ENCODE peak calls at places on chromosomes 7 and 10, in four cellular contexts. One of them, this sample, is unnamed.

GRCh38 chr7:151813997-151814396 is 62.9 kb downstream of the PRKAG2 start:
- DNase-seq in psoas muscle: no peak
- DNase-seq in Calu3: no peak
- DNase-seq in mucosa of descending colon: no peak
- DNase-seq in this sample: no peak

GRCh38 chr10:51789118-51789517 is 89.7 kb upstream of the CSTF2T start:
- DNase-seq in Calu3: no peak
- DNase-seq in psoas muscle: no peak
- DNase-seq in mucosa of descending colon: no peak
- DNase-seq in this sample: no peak

GRCh38 chr10:72107325-72108003 is 19.1 kb upstream of the SPOCK2 start:
- DNase-seq in Calu3: peak
- DNase-seq in mucosa of descending colon: no peak
- DNase-seq in psoas muscle: no peak
- DNase-seq in this sample: no peak

GRCh38 chr10:60222060-60222459 is 167.6 kb downstream of the ANK3 start:
- DNase-seq in psoas muscle: no peak
- DNase-seq in mucosa of descending colon: no peak
- DNase-seq in Calu3: no peak
- DNase-seq in this sample: no peak

GRCh38 chr10:103192451-103193106 is 493 bp downstream of the NT5C2 start:
- DNase-seq in Calu3: peak
- DNase-seq in psoas muscle: peak
- DNase-seq in mucosa of descending colon: peak
- DNase-seq in this sample: no peak

GRCh38 chr7:27187158-27187701 is 2.2 kb upstream of the HOXA11 start:
- DNase-seq in Calu3: no peak
- DNase-seq in psoas muscle: no peak
- DNase-seq in mucosa of descending colon: no peak
- DNase-seq in this sample: no peak

GRCh38 chr7:25296086-25296485 is 67.8 kb upstream of the NPVF start:
- DNase-seq in Calu3: no peak
- DNase-seq in psoas muscle: no peak
- DNase-seq in mucosa of descending colon: no peak
- DNase-seq in this sample: no peak

GRCh38 chr10:71735709-71736569 is 16.4 kb upstream of the C10orf105 start:
- DNase-seq in mucosa of descending colon: peak
- DNase-seq in psoas muscle: no peak
- DNase-seq in Calu3: no peak
- DNase-seq in this sample: no peak

GRCh38 chr10:26554246-26554645 is 116.1 kb downstream of the APBB1IP start:
- DNase-seq in psoas muscle: no peak
- DNase-seq in mucosa of descending colon: no peak
- DNase-seq in Calu3: no peak
- DNase-seq in this sample: no peak

GRCh38 chr10:26555719-26556368 is 117.7 kb downstream of the APBB1IP start:
- DNase-seq in Calu3: peak
- DNase-seq in psoas muscle: peak
- DNase-seq in mucosa of descending colon: no peak
- DNase-seq in this sample: peak

GRCh38 chr10:26550774-26551526 is 112.8 kb downstream of the APBB1IP start:
- DNase-seq in mucosa of descending colon: no peak
- DNase-seq in psoas muscle: no peak
- DNase-seq in Calu3: peak
- DNase-seq in this sample: no peak
- TF ChIP-seq CTCF in mucosa of descending colon: no peak
- TF ChIP-seq CTCF in psoas muscle: no peak
- TF ChIP-seq CTCF in Calu3: no peak
- TF ChIP-seq CTCF in this sample: peak

DNA sequence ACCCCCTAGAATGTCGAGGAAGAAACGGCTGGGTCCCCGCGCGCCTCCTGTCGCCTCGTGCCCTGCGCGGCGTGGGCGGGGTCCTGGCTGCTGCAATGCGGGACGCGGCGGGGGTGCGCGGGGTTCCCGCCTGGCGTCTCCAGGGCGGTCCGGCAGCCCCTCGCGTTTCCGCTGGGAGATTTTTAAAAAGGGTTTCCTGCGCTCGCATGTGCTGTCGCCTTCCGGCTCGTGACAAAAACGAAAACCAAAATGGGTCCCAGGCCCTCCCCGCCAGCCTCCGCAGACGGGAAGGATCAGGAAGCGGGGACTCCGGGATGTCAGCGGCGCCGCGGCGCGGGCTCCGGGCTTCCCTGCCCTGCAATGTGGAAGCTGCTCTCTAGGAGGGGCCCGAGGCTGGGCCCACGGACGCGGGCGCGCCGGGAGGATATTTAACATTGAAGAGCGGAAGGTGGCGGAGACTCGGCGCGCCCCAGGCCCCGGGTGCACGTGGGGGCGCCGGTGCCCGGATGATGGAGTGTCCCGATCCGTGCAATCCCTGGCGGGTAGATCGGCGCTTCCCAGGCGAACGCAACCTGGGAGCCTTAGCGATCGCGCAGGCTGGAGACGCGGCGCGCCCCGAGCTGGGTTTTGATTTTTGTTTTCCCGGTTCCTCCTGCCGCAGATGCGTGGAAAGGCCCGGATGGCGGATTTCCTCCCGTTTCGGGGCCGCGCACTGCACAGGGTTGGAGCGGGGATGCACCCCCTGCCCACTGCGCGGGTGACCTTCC is 1.0 kb downstream of the PFKP start:
- DNase-seq in mucosa of descending colon: peak
- DNase-seq in psoas muscle: peak
- DNase-seq in Calu3: peak
- DNase-seq in this sample: no peak
- TF ChIP-seq CTCF in mucosa of descending colon: no peak
- TF ChIP-seq CTCF in psoas muscle: peak
- TF ChIP-seq CTCF in Calu3: no peak
- TF ChIP-seq CTCF in this sample: no peak

GRCh38 chr10:77212632-77213031 is 425.0 kb downstream of the KCNMA1 start:
- DNase-seq in mucosa of descending colon: no peak
- DNase-seq in psoas muscle: no peak
- DNase-seq in Calu3: no peak
- DNase-seq in this sample: no peak

GRCh38 chr10:77208857-77209256 is 428.8 kb downstream of the KCNMA1 start:
- DNase-seq in Calu3: no peak
- DNase-seq in mucosa of descending colon: no peak
- DNase-seq in psoas muscle: no peak
- DNase-seq in this sample: no peak

GRCh38 chr10:77207182-77208165 is 430.1 kb downstream of the KCNMA1 start:
- DNase-seq in Calu3: no peak
- DNase-seq in psoas muscle: no peak
- DNase-seq in mucosa of descending colon: no peak
- DNase-seq in this sample: no peak

GRCh38 chr10:77214799-77215198 is 422.8 kb downstream of the KCNMA1 start:
- DNase-seq in Calu3: no peak
- DNase-seq in mucosa of descending colon: no peak
- DNase-seq in psoas muscle: no peak
- DNase-seq in this sample: no peak

DNA sequence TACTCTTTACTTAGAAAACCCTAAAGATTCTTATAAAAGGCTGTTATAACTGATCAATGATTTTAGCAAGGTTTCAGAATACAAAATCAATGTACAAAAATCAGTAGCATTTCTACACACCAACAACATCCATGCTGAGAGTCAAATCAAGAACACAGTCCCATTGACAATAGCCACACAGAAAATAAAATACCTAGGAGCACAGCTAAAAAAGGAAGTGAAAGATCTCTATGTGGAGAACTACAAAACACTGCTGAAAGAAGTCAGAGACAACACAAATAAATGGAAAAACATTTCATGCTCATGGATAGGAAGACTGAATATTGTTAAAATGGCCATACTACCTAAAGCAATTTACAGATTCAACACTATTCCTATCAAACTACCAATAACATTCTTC is 427.0 kb downstream of the KCNMA1 start:
- DNase-seq in mucosa of descending colon: no peak
- DNase-seq in Calu3: no peak
- DNase-seq in psoas muscle: no peak
- DNase-seq in this sample: no peak
- TF ChIP-seq CTCF in mucosa of descending colon: no peak
- TF ChIP-seq CTCF in Calu3: no peak
- TF ChIP-seq CTCF in psoas muscle: no peak
- TF ChIP-seq CTCF in this sample: no peak

DNA sequence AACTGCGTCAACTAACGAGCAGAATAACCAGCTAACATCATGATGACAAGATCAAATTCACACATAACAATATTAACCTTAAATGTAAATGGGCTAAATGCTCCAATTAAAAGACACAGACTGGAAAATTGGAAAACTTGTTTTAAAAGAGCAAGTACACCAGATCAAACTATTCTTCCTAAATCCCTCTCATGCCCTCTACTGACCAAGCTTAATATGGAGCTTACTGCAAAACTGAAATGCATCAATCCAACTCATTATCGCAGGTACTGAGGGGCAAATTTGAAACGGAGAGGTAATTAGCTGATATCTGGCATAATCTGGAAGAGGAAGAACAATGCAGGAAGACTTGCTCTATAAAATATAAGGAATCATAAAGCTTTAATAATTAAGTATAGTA is 1223.8 kb downstream of the NXPH1 start:
- DNase-seq in Calu3: no peak
- DNase-seq in psoas muscle: no peak
- DNase-seq in mucosa of descending colon: no peak
- DNase-seq in this sample: peak
- TF ChIP-seq CTCF in Calu3: peak
- TF ChIP-seq CTCF in psoas muscle: no peak
- TF ChIP-seq CTCF in mucosa of descending colon: no peak
- TF ChIP-seq CTCF in this sample: peak

This sample was measured in LNCaP clone FGC.